ENCODE peak calls at places on chromosomes 13 and 19, in four cellular contexts. L, W, O and P are unnamed samples.

GRCh38 chr13:101640797-101641400 is 188.4 kb downstream of the ITGBL1 start:
- DNase-seq in L (no peak), W (peak; percentile 78), O (no peak), P (no peak)

GRCh38 chr19:3687774-3688706 is 12.2 kb downstream of the PIP5K1C start:
- DNase-seq in L (no peak), W (no peak), O (no peak), P (no peak)

GRCh38 chr13:32323912-32324311 is 8.6 kb downstream of the BRCA2 start:
- DNase-seq in L (no peak), W (peak; percentile 78), O (no peak), P (no peak)

GRCh38 chr19:2653717-2654584 is 48.5 kb downstream of the GNG7 start:
- DNase-seq in L (no peak), W (no peak), O (no peak), P (peak; percentile 68)

GRCh38 chr19:53130506-53130905 is 2.2 kb downstream of the ZNF415 start:
- DNase-seq in L (no peak), W (no peak), O (no peak), P (no peak)

GRCh38 chr13:20847298-20847697 is 55.2 kb downstream of the XPO4 start:
- DNase-seq in L (no peak), W (no peak), O (no peak), P (no peak)

GRCh38 chr19:36058481-36059179 is 3.9 kb downstream of the WDR62 start:
- DNase-seq in L (no peak), W (no peak), O (no peak), P (no peak)

GRCh38 chr13:23159205-23159586 is 21.6 kb upstream of the SGCG start:
- DNase-seq in L (no peak), W (peak; percentile 13), O (peak; percentile 6), P (peak; percentile 85)

GRCh38 chr19:47507031-47507430 is 7.8 kb downstream of the NAPA start:
- DNase-seq in L (no peak), W (no peak), O (no peak), P (no peak)

GRCh38 chr13:21516806-21517205 is 57.7 kb upstream of the ZDHHC20 start:
- DNase-seq in L (no peak), W (no peak), O (no peak), P (no peak)

GRCh38 chr13:79404985-79405384 is 1.1 kb downstream of the RBM26 start:
- DNase-seq in L (no peak), W (no peak), O (no peak), P (no peak)
- TF ChIP-seq CHD1 in L (no peak), W (no peak), O (no peak), P (no peak)

GRCh38 chr19:11192957-11193939 is 4.1 kb downstream of the KANK2 start:
- DNase-seq in L (no peak), W (no peak), O (no peak), P (no peak)

GRCh38 chr19:11194173-11194572 is 3.2 kb downstream of the KANK2 start:
- DNase-seq in L (no peak), W (no peak), O (no peak), P (no peak)

GRCh38 chr19:11195169-11195568 is 2.2 kb downstream of the KANK2 start:
- DNase-seq in L (no peak), W (peak; percentile 17), O (no peak), P (no peak)

GRCh38 chr19:11195681-11196080 is 1.7 kb downstream of the KANK2 start:
- DNase-seq in L (no peak), W (no peak), O (no peak), P (no peak)

GRCh38 chr19:11194657-11195056 is 2.7 kb downstream of the KANK2 start:
- DNase-seq in L (no peak), W (peak; percentile 23), O (no peak), P (no peak)
- TF ChIP-seq CTCF in L (no peak), W (no peak), O (no peak), P (no peak)

GRCh38 chr13:107205318-107206112 is 637.6 kb upstream of the ARGLU1 start:
- DNase-seq in L (no peak), W (peak; percentile 66), O (peak; percentile 59), P (peak; percentile 88)

GRCh38 chr13:107203146-107203847 is 635.4 kb upstream of the ARGLU1 start:
- DNase-seq in L (no peak), W (no peak), O (no peak), P (peak; percentile 60)

GRCh38 chr13:107200491-107200890 is 632.6 kb upstream of the ARGLU1 start:
- DNase-seq in L (no peak), W (peak; percentile 67), O (no peak), P (no peak)

DNA sequence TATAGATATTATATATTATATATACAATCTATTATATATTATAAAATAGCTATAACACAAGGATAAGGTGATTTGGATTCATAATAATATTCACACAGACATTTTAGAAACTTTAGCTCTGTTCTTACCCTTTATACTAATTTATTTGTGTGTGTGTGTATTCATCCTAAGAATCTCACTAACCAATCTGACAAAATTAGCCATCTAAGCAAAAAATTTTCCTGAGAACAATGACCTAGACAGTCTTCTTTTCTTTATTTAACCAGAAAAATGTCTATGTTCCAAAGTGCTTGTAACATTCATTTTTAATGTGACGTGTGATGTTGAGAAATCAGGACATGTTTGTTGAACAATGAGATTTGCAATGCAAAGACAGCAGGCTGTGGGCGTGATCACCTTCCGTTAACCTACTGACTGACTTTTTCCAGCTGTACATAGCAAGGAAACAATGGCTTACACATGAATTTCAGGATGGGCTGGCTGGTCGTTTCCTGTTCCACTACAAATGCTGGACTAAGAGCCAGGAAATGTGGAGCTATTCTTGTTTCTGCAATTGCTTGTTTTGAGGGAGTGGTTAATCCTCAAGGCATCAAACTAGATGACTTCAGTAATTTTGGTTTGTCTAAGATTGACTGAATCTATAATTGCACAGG is 634.6 kb upstream of the ARGLU1 start:
- DNase-seq in L (no peak), W (peak; percentile 61), O (no peak), P (no peak)
- TF ChIP-seq CHD1 in L (no peak), W (no peak), O (no peak), P (no peak)

DNA sequence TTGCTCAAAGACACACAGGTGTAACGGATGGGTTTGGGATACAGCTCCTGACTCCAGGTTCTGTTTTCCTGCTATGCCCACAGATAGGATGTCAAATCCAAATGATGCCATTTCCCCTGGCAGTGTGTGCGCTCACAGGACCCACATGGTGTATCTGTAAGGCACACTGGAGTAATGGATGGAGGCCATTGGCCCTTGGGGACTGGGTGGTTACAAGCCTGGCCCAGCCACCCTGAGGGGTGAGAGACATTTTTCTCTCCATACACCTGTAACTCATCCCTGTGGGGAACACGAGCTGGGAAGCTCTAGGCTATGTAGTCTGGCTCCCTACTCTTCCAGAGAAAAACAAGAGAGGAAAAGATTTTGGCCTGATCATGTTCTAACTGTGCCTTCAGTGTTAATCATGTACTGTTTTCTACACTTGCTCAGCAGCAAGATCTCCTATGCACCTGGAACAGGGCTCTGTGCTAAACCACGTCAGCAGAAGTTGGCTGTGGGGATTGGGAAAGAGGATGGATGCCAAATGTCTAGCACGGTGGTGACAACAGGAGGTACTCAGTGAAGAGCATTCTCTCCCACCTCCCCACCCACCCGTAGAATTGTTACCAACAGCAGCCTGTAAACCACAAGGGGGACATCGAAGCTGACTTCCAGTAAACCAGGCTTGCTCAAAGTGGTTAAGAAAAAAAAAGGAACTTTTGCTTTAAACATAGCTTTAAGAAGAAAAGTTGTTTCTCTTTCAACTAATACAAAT is 237.0 kb downstream of the LACC1 start:
- DNase-seq in L (no peak), W (peak; percentile 18), O (no peak), P (no peak)
- TF ChIP-seq CTCF in L (no peak), W (peak; percentile 10), O (no peak), P (peak; percentile 11)

GRCh38 chr19:18173572-18174294 is at the start of gene IFI30:
- DNase-seq in L (peak; percentile 79), W (no peak), O (peak; percentile 96), P (no peak)
- TF ChIP-seq CHD1 in L (no peak), W (no peak), O (peak; percentile 61), P (no peak)

DNA sequence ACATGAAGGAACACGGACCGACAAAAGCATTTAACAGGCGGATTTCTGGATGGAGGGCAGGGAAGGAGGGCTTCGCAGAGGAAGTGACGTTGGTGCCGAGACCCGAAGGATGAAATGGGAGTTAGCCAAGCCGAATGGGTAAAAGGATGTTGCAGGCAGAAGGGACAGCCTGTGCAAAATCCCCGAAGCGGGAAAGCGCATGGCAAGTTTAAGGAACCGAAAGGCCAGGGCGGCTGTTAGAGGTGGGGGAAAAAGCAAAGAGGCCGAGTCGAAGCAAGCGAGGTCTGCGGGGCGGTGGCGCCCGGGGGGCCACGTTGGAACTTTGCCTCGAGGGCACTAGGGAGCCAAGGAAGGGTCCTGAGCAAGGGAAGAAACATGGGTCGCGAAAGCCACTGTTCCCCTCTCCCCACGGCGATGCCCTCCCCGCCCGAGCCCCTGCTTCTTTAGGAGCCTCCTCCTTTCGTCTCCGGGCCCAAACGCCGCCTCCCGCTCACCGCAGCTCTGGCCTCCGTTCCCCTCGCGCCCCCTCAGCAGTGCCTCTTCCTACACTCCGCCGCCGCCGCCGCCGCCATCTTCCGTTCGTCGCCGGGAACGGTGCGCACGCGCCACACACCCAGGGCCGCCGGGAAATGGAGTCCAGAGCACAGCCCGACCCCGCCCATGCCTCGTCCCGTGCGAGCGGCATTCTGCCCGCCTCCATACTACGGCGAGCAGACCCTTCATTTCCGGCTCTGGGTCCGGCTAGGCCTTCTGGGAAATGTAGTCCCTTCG is at the start of gene SYMPK:
- DNase-seq in L (peak; percentile 94), W (peak; percentile 97), O (peak; percentile 96), P (peak; percentile 97)
- TF ChIP-seq CTCF in L (no peak), W (no peak), O (no peak), P (no peak)